ENCODE peak calls at places on chromosomes 7 and 10, in seven cellular contexts. One of them, this sample, is unnamed.

GRCh38 chr10:113409147-113409546 is 143.7 kb upstream of the HABP2 start:
- DNase-seq in heart right ventricle: no peak
- DNase-seq in A549: no peak
- DNase-seq in activated CD8-positive, alpha-beta memory T cell treated with anti-CD3 and anti-CD28 coated beads for 4 hours: no peak
- DNase-seq in H7: no peak
- DNase-seq in HT-29: no peak
- DNase-seq in GM12865: no peak
- DNase-seq in this sample: no peak

GRCh38 chr7:45258533-45259226 is 101.1 kb downstream of the RAMP3 start:
- DNase-seq in heart right ventricle: no peak
- DNase-seq in A549: no peak
- DNase-seq in activated CD8-positive, alpha-beta memory T cell treated with anti-CD3 and anti-CD28 coated beads for 4 hours: no peak
- DNase-seq in H7: no peak
- DNase-seq in HT-29: no peak
- DNase-seq in GM12865: peak; percentile 53
- DNase-seq in this sample: no peak

GRCh38 chr7:8109196-8110022 is 140.8 kb downstream of the GLCCI1 start:
- DNase-seq in heart right ventricle: no peak
- DNase-seq in A549: no peak
- DNase-seq in activated CD8-positive, alpha-beta memory T cell treated with anti-CD3 and anti-CD28 coated beads for 4 hours: no peak
- DNase-seq in H7: peak; percentile 42
- DNase-seq in HT-29: peak; percentile 16
- DNase-seq in GM12865: no peak
- DNase-seq in this sample: no peak

GRCh38 chr10:96334888-96335526 is 23.8 kb downstream of the OPALIN start:
- DNase-seq in heart right ventricle: no peak
- DNase-seq in A549: peak; percentile 71
- DNase-seq in activated CD8-positive, alpha-beta memory T cell treated with anti-CD3 and anti-CD28 coated beads for 4 hours: no peak
- DNase-seq in H7: peak; percentile 60
- DNase-seq in HT-29: peak; percentile 50
- DNase-seq in GM12865: peak; percentile 25
- DNase-seq in this sample: no peak

GRCh38 chr10:49700211-49700610 is 20.8 kb downstream of the C10orf53 start:
- DNase-seq in heart right ventricle: no peak
- DNase-seq in A549: no peak
- DNase-seq in activated CD8-positive, alpha-beta memory T cell treated with anti-CD3 and anti-CD28 coated beads for 4 hours: no peak
- DNase-seq in H7: no peak
- DNase-seq in HT-29: no peak
- DNase-seq in GM12865: no peak
- DNase-seq in this sample: no peak

GRCh38 chr10:17805921-17806577 is 3.1 kb upstream of the MRC1 start:
- DNase-seq in heart right ventricle: no peak
- DNase-seq in A549: no peak
- DNase-seq in activated CD8-positive, alpha-beta memory T cell treated with anti-CD3 and anti-CD28 coated beads for 4 hours: no peak
- DNase-seq in H7: peak; percentile 53
- DNase-seq in HT-29: no peak
- DNase-seq in GM12865: peak; percentile 47
- DNase-seq in this sample: no peak

GRCh38 chr10:124394583-124394982 is 24.1 kb downstream of the OAT start:
- DNase-seq in heart right ventricle: no peak
- DNase-seq in A549: no peak
- DNase-seq in activated CD8-positive, alpha-beta memory T cell treated with anti-CD3 and anti-CD28 coated beads for 4 hours: no peak
- DNase-seq in H7: no peak
- DNase-seq in HT-29: no peak
- DNase-seq in GM12865: no peak
- DNase-seq in this sample: no peak

GRCh38 chr7:137146012-137146455 is 197.5 kb downstream of the PTN start:
- DNase-seq in heart right ventricle: no peak
- DNase-seq in A549: no peak
- DNase-seq in activated CD8-positive, alpha-beta memory T cell treated with anti-CD3 and anti-CD28 coated beads for 4 hours: no peak
- DNase-seq in H7: no peak
- DNase-seq in HT-29: no peak
- DNase-seq in GM12865: no peak
- DNase-seq in this sample: no peak

GRCh38 chr10:15321431-15322321 is 49.4 kb downstream of the FAM171A1 start:
- DNase-seq in heart right ventricle: peak; percentile 41
- DNase-seq in A549: no peak
- DNase-seq in activated CD8-positive, alpha-beta memory T cell treated with anti-CD3 and anti-CD28 coated beads for 4 hours: no peak
- DNase-seq in H7: no peak
- DNase-seq in HT-29: no peak
- DNase-seq in GM12865: no peak
- DNase-seq in this sample: peak; percentile 16